ENCODE peak calls at places on chromosomes 13 and 19, in eight cellular contexts. J, S, D, T, P, O, I and B are unnamed samples. For H3K4me1, the result is how much of the 10 kb centered on the place peaks cover.

GRCh38 chr13:48862572-48862971 is 113.1 kb upstream of the FNDC3A start:
- DNase-seq in P (no peak), O (no peak), J (no peak), I (no peak), S (no peak), T (no peak), D (no peak), B (no peak)

GRCh38 chr19:15466851-15467733 is 2.7 kb upstream of the RASAL3 start:
- DNase-seq in J (peak), S (no peak), O (no peak), I (no peak), T (peak), P (peak), D (no peak), B (no peak)

GRCh38 chr19:6039541-6040225 is 61.7 kb upstream of the RANBP3 start:
- DNase-seq in O (no peak), D (no peak), T (peak), S (no peak), P (no peak), J (no peak), I (no peak), B (no peak)

GRCh38 chr19:5191091-5191490 is 149.5 kb downstream of the PTPRS start:
- DNase-seq in T (no peak), D (no peak), P (no peak), O (no peak), S (no peak), I (no peak), J (no peak), B (no peak)

GRCh38 chr13:100721885-100722512 is 47.4 kb upstream of the TMTC4 start:
- DNase-seq in O (peak), S (no peak), P (peak), T (no peak), D (no peak), I (no peak), J (peak), B (peak)

GRCh38 chr19:42361545-42361910 is 28.6 kb downstream of the CNFN start:
- DNase-seq in P (no peak), D (no peak), J (no peak), O (no peak), I (no peak), T (no peak), S (no peak), B (no peak)

GRCh38 chr19:46404884-46405658 is 8.3 kb downstream of the CCDC8 start:
- DNase-seq in P (no peak), S (no peak), O (no peak), I (peak), D (peak), J (no peak), T (peak), B (no peak)

GRCh38 chr13:48110930-48111721 is 16.2 kb upstream of the MED4 start:
- DNase-seq in I (peak), D (no peak), S (no peak), O (no peak), J (no peak), P (peak), T (peak), B (no peak)

GRCh38 chr13:23828866-23829265 is 60.3 kb downstream of the MIPEP start:
- DNase-seq in O (no peak), D (no peak), I (no peak), T (no peak), J (no peak), S (no peak), P (no peak), B (no peak)

GRCh38 chr13:82772802-82773201 is 1109.5 kb downstream of the SLITRK1 start:
- DNase-seq in D (no peak), J (no peak), O (no peak), T (no peak), P (no peak), S (no peak), I (no peak), B (no peak)

GRCh38 chr13:113002206-113002821 is 33.3 kb downstream of the MCF2L start:
- DNase-seq in I (no peak), P (no peak), J (no peak), D (no peak), O (no peak), T (no peak), S (no peak), B (no peak)

GRCh38 chr13:46369506-46370268 is 17.4 kb downstream of the RUBCNL start:
- DNase-seq in O (no peak), D (no peak), J (no peak), S (no peak), I (no peak), T (no peak), P (no peak), B (no peak)

GRCh38 chr13:45521292-45521691 is 56.6 kb downstream of the COG3 start:
- DNase-seq in P (no peak), S (no peak), D (no peak), J (no peak), O (no peak), I (peak), T (peak), B (no peak)

GRCh38 chr13:37070145-37070695 is 10.7 kb upstream of the SUPT20H start:
- DNase-seq in D (peak), O (no peak), I (no peak), P (no peak), S (no peak), T (no peak), J (no peak), B (no peak)

DNA sequence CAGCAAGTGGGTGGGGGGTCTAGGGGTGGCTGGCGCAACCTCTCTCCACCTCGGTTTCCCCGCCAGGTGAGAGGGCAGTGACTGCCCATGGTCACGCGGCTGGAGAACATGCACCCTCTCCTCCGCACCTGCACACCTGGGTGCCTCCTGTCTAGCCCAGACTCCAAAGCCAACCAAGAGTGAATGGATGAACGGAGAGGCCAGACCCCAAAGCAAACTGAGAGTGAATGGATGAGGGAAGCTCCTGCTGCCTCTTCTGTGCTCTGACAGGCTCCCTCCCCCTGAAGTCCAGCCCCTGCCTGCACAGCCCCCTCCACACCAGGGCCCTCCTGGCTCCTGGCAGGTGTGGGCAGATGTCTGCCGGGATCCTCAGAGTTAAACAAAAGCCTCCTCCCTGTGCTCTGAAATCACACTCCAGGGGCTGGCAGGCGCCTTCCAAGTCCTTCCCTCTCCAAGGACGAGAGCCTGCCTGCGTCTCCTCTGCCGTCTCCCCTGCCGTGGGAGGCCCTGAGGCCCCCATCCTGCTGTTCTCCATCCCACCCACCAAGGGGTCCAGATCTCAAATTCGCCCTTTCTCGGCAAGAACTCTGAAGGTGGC is 2.2 kb downstream of the SBNO2 start:
- DNase-seq in T (no peak), P (no peak), O (no peak), J (no peak), D (no peak), I (no peak), S (no peak), B (no peak)
- H3K4me1 ChIP-seq in T (under half), P (under half), O (under half), J (under half), D (under half), I (under half), S (under half), B (under half)

GRCh38 chr19:39008137-39008536 is 24.2 kb downstream of the FBXO27 start:
- DNase-seq in O (no peak), J (no peak), S (no peak), D (no peak), T (no peak), P (no peak), I (no peak), B (no peak)

GRCh38 chr19:39017646-39018045 is 14.7 kb downstream of the FBXO27 start:
- DNase-seq in D (no peak), P (no peak), S (no peak), I (no peak), J (no peak), O (no peak), T (no peak), B (no peak)

GRCh38 chr19:39009001-39009400 is 23.3 kb downstream of the FBXO27 start:
- DNase-seq in T (no peak), O (no peak), D (no peak), I (no peak), S (no peak), J (no peak), P (no peak), B (no peak)

DNA sequence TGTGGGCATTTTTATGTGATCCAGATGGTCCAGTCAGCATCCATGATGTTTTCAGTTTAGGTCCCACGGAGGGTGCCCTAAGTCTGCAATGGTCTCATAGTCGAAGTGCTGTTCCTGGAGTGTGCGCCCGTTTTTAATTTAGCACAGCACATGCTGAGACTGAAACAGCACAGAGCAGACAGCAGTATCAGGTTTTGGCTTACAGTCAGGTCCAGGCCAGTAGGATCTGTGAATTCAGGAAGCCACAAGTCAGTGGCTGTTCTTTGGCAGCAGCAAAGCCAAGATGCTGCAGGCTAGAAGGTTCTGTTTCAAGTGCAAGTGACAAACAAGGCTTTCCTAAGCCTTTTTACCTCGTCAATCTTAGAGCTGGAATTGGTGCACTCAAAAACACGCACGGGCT is 18.3 kb downstream of the FBXO27 start:
- DNase-seq in P (no peak), J (no peak), T (no peak), I (no peak), O (no peak), S (no peak), D (no peak), B (no peak)
- H3K4me1 ChIP-seq in P (under half), J (under half), T (under half), I (under half), O (under half), S (under half), D (under half), B (under half)

GRCh38 chr19:35206379-35206778 is 22.2 kb downstream of the FAM187B start:
- DNase-seq in J (peak), T (no peak), S (no peak), I (no peak), P (no peak), O (peak), D (no peak), B (no peak)
- H3K4me1 ChIP-seq in J (half or more), T (under half), S (under half), I (under half), P (under half), O (half or more), D (under half), B (under half)

DNA sequence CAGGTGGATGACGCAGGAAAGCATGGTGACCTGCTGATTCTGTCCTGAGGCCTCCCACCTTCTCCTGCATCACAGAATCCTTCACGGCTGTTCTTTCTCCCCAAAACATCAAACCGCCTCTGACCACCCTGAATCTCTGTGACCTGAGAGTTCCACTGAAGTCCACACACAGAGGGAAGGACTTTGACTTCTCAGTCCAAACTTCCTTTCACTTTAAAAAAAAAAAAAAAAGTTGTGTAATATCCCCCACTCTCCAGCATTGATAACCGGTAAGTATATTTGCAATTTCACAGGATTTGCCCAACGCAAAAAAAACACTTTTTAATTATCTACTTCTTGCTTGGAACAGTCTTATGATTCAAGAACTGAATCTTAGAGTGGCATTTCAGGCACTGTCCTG is 259.5 kb upstream of the IRS2 start:
- DNase-seq in P (no peak), T (no peak), J (no peak), D (no peak), I (no peak), S (no peak), O (no peak), B (no peak)
- H3K4me1 ChIP-seq in P (under half), T (under half), J (under half), D (under half), I (under half), S (under half), O (under half), B (under half)

DNA sequence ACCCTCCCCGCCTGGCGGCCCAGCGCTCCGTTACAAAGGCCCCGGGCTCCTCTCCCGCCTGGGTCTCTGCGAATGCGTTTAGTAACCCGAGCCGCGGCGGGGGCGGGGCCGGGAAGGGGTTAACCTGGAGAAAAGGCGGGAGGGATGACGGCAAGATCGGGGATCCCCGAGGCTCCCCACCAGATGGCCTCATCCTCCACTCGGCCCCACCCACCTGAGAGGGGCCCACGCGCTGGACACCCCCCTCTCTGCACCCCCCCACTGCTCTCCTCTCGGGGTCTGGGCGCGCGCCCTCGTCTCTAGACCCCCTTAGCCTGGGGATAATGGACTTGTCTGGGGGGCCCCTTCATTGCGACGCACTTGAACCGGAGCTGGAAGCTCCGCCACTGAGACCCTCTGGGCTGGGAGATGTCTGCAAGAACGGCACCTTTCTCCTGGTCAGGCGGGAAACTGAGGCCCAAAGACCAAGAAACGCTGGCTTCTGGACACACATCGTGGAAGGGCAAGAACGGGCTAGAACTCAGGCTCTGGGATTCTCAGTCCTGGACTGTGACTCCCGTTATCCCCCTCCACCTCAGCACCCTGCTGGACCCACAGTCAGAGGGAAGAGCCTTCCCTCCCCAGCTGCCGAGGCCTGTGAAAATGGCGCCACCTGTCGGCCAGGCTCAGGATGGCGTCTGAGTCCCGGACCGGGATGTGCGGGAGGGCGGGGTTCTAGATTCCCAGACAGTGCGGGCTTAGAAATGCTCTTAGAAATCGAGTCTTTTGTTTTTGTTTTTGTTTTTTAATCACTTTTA is 2.9 kb upstream of the LTBP4 start:
- DNase-seq in P (peak), S (peak), T (peak), O (peak), D (peak), J (peak), I (peak), B (peak)
- H3K4me1 ChIP-seq in P (under half), S (half or more), T (under half), O (half or more), D (under half), J (half or more), I (under half), B (under half)